ENCODE peak calls at places on chromosomes 4 and X, in six cellular contexts. One of them, this sample, is unnamed.

GRCh38 chr4:126977306-126977705 is 655.5 kb upstream of the INTU start:
- DNase-seq in GM12892: no peak
- DNase-seq in stomach: no peak
- DNase-seq in IMR-90: peak; percentile 20
- DNase-seq in body of pancreas: no peak
- DNase-seq in NB4: no peak
- DNase-seq in this sample: no peak

GRCh38 chrX:51852621-51853020 is 40.8 kb upstream of the MAGED1 start:
- DNase-seq in GM12892: no peak
- DNase-seq in stomach: no peak
- DNase-seq in IMR-90: no peak
- DNase-seq in body of pancreas: no peak
- DNase-seq in NB4: no peak
- DNase-seq in this sample: no peak

GRCh38 chr4:17560065-17560673 is 16.8 kb upstream of the LAP3 start:
- DNase-seq in GM12892: no peak
- DNase-seq in stomach: no peak
- DNase-seq in IMR-90: no peak
- DNase-seq in body of pancreas: no peak
- DNase-seq in NB4: no peak
- DNase-seq in this sample: no peak

GRCh38 chrX:115560978-115561604 is at the start of gene PLS3:
- DNase-seq in GM12892: no peak
- DNase-seq in stomach: peak; percentile 76
- DNase-seq in IMR-90: peak; percentile 83
- DNase-seq in body of pancreas: peak; percentile 76
- DNase-seq in NB4: no peak
- DNase-seq in this sample: no peak

GRCh38 chr4:88846232-88846790 is 148.7 kb upstream of the NAP1L5 start:
- DNase-seq in GM12892: no peak
- DNase-seq in stomach: no peak
- DNase-seq in IMR-90: peak; percentile 28
- DNase-seq in body of pancreas: no peak
- DNase-seq in NB4: no peak
- DNase-seq in this sample: no peak

GRCh38 chr4:26362745-26363439 is 42.1 kb downstream of the RBPJ start:
- DNase-seq in GM12892: no peak
- DNase-seq in stomach: no peak
- DNase-seq in IMR-90: peak; percentile 56
- DNase-seq in body of pancreas: no peak
- DNase-seq in NB4: no peak
- DNase-seq in this sample: no peak

GRCh38 chr4:173752610-173753009 is 222.6 kb upstream of the HAND2 start:
- DNase-seq in GM12892: no peak
- DNase-seq in stomach: no peak
- DNase-seq in IMR-90: peak; percentile 4
- DNase-seq in body of pancreas: peak; percentile 53
- DNase-seq in NB4: peak; percentile 75
- DNase-seq in this sample: no peak

GRCh38 chr4:176814770-176815169 is 22.0 kb upstream of the VEGFC start:
- DNase-seq in GM12892: no peak
- DNase-seq in stomach: no peak
- DNase-seq in IMR-90: peak; percentile 87
- DNase-seq in body of pancreas: no peak
- DNase-seq in NB4: no peak
- DNase-seq in this sample: no peak

GRCh38 chrX:71616672-71617529 is 1.4 kb downstream of the CXCR3 start:
- DNase-seq in GM12892: no peak
- DNase-seq in stomach: no peak
- DNase-seq in IMR-90: no peak
- DNase-seq in body of pancreas: no peak
- DNase-seq in NB4: peak; percentile 31
- DNase-seq in this sample: no peak

GRCh38 chr4:1196421-1197183 is 24.2 kb upstream of the SPON2 start:
- DNase-seq in GM12892: no peak
- DNase-seq in stomach: peak; percentile 19
- DNase-seq in IMR-90: no peak
- DNase-seq in body of pancreas: peak; percentile 9
- DNase-seq in NB4: peak; percentile 31
- DNase-seq in this sample: peak; percentile 8

GRCh38 chr4:1194028-1194900 is 21.9 kb upstream of the SPON2 start:
- DNase-seq in GM12892: peak; percentile 29
- DNase-seq in stomach: peak; percentile 40
- DNase-seq in IMR-90: peak; percentile 49
- DNase-seq in body of pancreas: peak; percentile 28
- DNase-seq in NB4: peak; percentile 85
- DNase-seq in this sample: peak; percentile 25

GRCh38 chr4:1193206-1194027 is 21.0 kb upstream of the SPON2 start:
- DNase-seq in GM12892: peak; percentile 19
- DNase-seq in stomach: peak; percentile 21
- DNase-seq in IMR-90: no peak
- DNase-seq in body of pancreas: peak; percentile 12
- DNase-seq in NB4: peak; percentile 15
- DNase-seq in this sample: peak; percentile 17

GRCh38 chr4:1195894-1196401 is 23.6 kb upstream of the SPON2 start:
- DNase-seq in GM12892: no peak
- DNase-seq in stomach: no peak
- DNase-seq in IMR-90: no peak
- DNase-seq in body of pancreas: no peak
- DNase-seq in NB4: peak; percentile 10
- DNase-seq in this sample: peak; percentile 8

DNA sequence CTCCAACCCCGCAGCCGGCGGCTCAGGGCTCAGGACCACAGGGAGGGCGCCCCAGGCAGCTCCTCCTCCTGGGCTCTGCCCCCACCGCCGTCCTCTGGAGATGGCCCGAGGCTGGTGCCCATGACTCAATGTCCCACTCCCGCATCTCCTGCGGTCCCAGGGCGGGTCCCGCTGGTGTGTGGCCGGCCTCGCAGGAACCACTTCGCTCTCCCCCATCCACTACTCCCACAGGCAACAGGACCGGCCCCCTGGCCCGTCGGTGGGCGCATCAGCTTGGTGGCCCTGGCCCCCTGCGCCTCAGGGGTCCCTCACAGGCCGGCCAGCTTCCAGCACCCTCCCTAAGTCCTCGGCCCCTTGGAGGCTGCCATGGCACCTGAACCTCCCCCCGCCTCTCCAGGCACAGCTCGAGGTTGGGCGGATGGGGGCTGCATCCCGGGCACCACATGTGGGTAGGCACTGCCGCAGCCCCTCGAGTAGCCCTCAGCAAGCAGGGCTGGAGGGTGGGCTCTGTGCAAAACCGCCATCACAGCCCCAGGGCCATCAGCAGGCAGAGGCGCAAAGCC is 22.8 kb upstream of the SPON2 start:
- DNase-seq in GM12892: peak; percentile 15
- DNase-seq in stomach: peak; percentile 20
- DNase-seq in IMR-90: no peak
- DNase-seq in body of pancreas: no peak
- DNase-seq in NB4: peak; percentile 46
- DNase-seq in this sample: peak; percentile 6
- TF ChIP-seq POLR2A in GM12892: no peak
- TF ChIP-seq POLR2A in stomach: no peak
- TF ChIP-seq POLR2A in IMR-90: no peak
- TF ChIP-seq POLR2A in body of pancreas: no peak
- TF ChIP-seq POLR2A in NB4: no peak
- TF ChIP-seq POLR2A in this sample: no peak

GRCh38 chrX:119486745-119487144 is 18.5 kb downstream of the SLC25A5 start:
- DNase-seq in GM12892: no peak
- DNase-seq in stomach: no peak
- DNase-seq in IMR-90: no peak
- DNase-seq in body of pancreas: no peak
- DNase-seq in NB4: no peak
- DNase-seq in this sample: no peak

GRCh38 chrX:119482041-119482440 is 13.8 kb downstream of the SLC25A5 start:
- DNase-seq in GM12892: no peak
- DNase-seq in stomach: no peak
- DNase-seq in IMR-90: no peak
- DNase-seq in body of pancreas: no peak
- DNase-seq in NB4: no peak
- DNase-seq in this sample: no peak

GRCh38 chrX:119481218-119481875 is 13.1 kb downstream of the SLC25A5 start:
- DNase-seq in GM12892: no peak
- DNase-seq in stomach: peak; percentile 84
- DNase-seq in IMR-90: no peak
- DNase-seq in body of pancreas: peak; percentile 72
- DNase-seq in NB4: no peak
- DNase-seq in this sample: no peak

GRCh38 chrX:119479845-119480244 is 11.6 kb downstream of the SLC25A5 start:
- DNase-seq in GM12892: no peak
- DNase-seq in stomach: no peak
- DNase-seq in IMR-90: no peak
- DNase-seq in body of pancreas: no peak
- DNase-seq in NB4: no peak
- DNase-seq in this sample: no peak

GRCh38 chrX:119482497-119483480 is 14.5 kb downstream of the SLC25A5 start:
- DNase-seq in GM12892: peak; percentile 54
- DNase-seq in stomach: peak; percentile 68
- DNase-seq in IMR-90: peak; percentile 39
- DNase-seq in body of pancreas: peak; percentile 73
- DNase-seq in NB4: peak; percentile 84
- DNase-seq in this sample: peak; percentile 47
- TF ChIP-seq POLR2A in GM12892: no peak
- TF ChIP-seq POLR2A in stomach: no peak
- TF ChIP-seq POLR2A in IMR-90: no peak
- TF ChIP-seq POLR2A in body of pancreas: peak; percentile 37
- TF ChIP-seq POLR2A in NB4: peak; percentile 42
- TF ChIP-seq POLR2A in this sample: no peak

GRCh38 chrX:52990848-52991247 is 32.5 kb upstream of the FAM156A start:
- DNase-seq in GM12892: no peak
- DNase-seq in stomach: no peak
- DNase-seq in IMR-90: peak; percentile 4
- DNase-seq in body of pancreas: no peak
- DNase-seq in NB4: no peak
- DNase-seq in this sample: no peak

GRCh38 chrX:52995974-52996304 is 37.6 kb upstream of the FAM156A start:
- DNase-seq in GM12892: no peak
- DNase-seq in stomach: no peak
- DNase-seq in IMR-90: no peak
- DNase-seq in body of pancreas: no peak
- DNase-seq in NB4: no peak
- DNase-seq in this sample: no peak

GRCh38 chrX:53000447-53001208 is 42.3 kb upstream of the FAM156A start:
- DNase-seq in GM12892: no peak
- DNase-seq in stomach: no peak
- DNase-seq in IMR-90: no peak
- DNase-seq in body of pancreas: no peak
- DNase-seq in NB4: no peak
- DNase-seq in this sample: no peak

DNA sequence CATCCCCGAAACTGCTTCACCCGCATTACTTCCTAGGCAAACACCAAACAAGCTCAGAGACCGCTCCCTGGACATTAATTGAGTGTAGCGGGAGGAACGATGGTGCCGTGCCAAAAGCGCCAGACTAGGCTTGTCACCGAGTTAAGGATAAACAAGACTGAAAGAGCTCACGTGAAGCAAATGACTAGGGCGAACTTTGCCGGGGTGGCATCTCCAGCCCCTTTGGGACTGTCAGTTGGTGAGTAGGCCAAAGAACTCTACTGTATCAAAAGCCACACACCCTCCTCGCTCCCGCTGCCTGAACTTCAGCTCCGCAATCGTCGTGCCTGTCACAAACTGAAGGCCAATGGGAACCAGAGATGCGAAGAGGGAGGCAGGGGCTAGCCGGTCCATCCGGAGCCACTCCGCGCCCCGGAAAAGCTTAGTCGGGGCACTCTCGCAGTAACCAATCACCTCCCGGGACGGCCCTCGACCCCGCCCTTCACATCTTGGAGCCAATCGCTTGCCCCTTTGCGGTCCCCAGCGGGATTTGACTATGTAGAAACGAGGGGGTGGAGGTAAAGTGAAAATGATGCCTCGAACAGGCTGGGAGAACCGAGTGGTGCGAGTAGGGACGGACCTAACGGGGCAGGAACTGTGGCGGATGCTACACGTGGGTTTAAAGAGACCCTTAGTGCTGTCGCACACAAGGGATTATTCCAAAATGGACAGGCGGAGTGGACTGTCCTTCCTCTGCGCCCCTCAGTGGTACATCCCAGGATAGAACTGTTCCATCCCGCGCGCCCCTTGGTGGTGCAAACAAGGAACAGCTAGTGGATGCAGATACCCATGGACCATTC is 37.0 kb upstream of the FAM156A start:
- DNase-seq in GM12892: peak; percentile 58
- DNase-seq in stomach: peak; percentile 92
- DNase-seq in IMR-90: peak; percentile 94
- DNase-seq in body of pancreas: peak; percentile 92
- DNase-seq in NB4: peak; percentile 96
- DNase-seq in this sample: peak; percentile 62
- TF ChIP-seq POLR2A in GM12892: peak; percentile 8
- TF ChIP-seq POLR2A in stomach: no peak
- TF ChIP-seq POLR2A in IMR-90: no peak
- TF ChIP-seq POLR2A in body of pancreas: peak; percentile 42
- TF ChIP-seq POLR2A in NB4: peak; percentile 52
- TF ChIP-seq POLR2A in this sample: peak; percentile 16

GRCh38 chrX:109536439-109537323 is at the start of gene NXT2:
- DNase-seq in GM12892: peak; percentile 57
- DNase-seq in stomach: peak; percentile 90
- DNase-seq in IMR-90: peak; percentile 90
- DNase-seq in body of pancreas: peak; percentile 90
- DNase-seq in NB4: peak; percentile 94
- DNase-seq in this sample: peak; percentile 45
- TF ChIP-seq POLR2A in GM12892: peak; percentile 88
- TF ChIP-seq POLR2A in stomach: no peak
- TF ChIP-seq POLR2A in IMR-90: peak; percentile 92
- TF ChIP-seq POLR2A in body of pancreas: peak; percentile 93
- TF ChIP-seq POLR2A in NB4: peak; percentile 83
- TF ChIP-seq POLR2A in this sample: peak; percentile 82

DNA sequence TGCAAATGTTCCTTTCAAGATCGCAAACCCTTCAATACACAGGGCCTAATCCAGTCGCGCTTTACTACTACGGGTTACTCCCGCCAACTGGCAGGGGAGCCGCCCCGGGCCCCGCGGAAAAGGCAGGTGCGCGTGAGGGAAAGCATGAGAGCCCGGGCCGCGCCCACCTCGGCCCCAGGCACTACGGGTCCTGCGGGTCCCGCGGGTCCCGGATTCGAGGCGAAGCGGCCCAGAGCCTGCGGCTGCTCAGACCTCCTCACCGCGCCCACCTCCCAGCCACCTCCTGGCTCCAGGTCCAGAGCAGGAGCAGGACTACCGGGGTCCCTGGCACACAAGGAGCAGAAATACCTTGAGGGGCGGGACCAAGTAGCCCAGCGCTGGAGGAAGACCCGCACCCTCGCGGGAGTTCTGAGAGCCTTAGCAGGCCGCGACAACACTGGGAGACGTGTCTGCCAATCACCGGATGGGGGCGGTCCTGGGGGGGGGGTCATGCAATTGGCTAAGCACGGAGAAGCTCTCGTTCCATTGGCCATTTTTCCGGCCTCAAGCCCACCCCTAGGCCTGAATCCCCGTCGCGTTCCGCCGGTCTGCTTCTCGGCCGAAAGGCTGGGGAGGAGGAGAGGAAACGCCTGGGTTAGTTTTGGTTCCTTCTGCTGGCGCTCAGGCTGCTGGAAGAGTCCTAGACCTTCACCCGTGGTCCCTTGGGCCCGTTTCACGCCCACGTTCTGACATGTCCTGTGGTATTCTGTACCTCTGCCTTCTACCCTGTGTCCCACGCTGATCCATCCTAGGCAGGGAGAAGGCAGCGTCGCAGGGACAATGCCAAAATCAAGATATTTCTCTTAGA is 29.0 kb downstream of the ERVMER34-1 start:
- DNase-seq in GM12892: peak; percentile 81
- DNase-seq in stomach: peak; percentile 93
- DNase-seq in IMR-90: peak; percentile 97
- DNase-seq in body of pancreas: peak; percentile 94
- DNase-seq in NB4: peak; percentile 99
- DNase-seq in this sample: peak; percentile 74
- TF ChIP-seq POLR2A in GM12892: peak; percentile 92
- TF ChIP-seq POLR2A in stomach: peak; percentile 32
- TF ChIP-seq POLR2A in IMR-90: peak; percentile 65
- TF ChIP-seq POLR2A in body of pancreas: peak; percentile 87
- TF ChIP-seq POLR2A in NB4: peak; percentile 82
- TF ChIP-seq POLR2A in this sample: peak; percentile 94